ENCODE peak calls at places on chromosome 9, in four cellular contexts. O, B, L and A are unnamed samples.

GRCh38 chr9:4604678-4605095 is 57.4 kb upstream of the PLPP6 start:
- DNase-seq in O (peak), B (peak), L (peak), A (peak)

GRCh38 chr9:137423810-137424291 is 658 bp downstream of the NOXA1 start:
- DNase-seq in O (no peak), B (peak), L (peak), A (no peak)

GRCh38 chr9:84839538-84839937 is 170.0 kb downstream of the NTRK2 start:
- DNase-seq in O (no peak), B (no peak), L (no peak), A (no peak)

GRCh38 chr9:136200424-136200823 is 4.5 kb downstream of the LHX3 start:
- DNase-seq in O (no peak), B (no peak), L (no peak), A (no peak)

GRCh38 chr9:77449177-77450092 is 198.7 kb downstream of the GNA14 start:
- DNase-seq in O (no peak), B (no peak), L (no peak), A (no peak)

GRCh38 chr9:87080512-87081225 is 133.4 kb upstream of the GAS1 start:
- DNase-seq in O (no peak), B (no peak), L (no peak), A (no peak)

GRCh38 chr9:107969727-107970126 is 480.2 kb upstream of the KLF4 start:
- DNase-seq in O (no peak), B (no peak), L (no peak), A (no peak)

GRCh38 chr9:115691097-115691496 is 462.5 kb upstream of the PAPPA start:
- DNase-seq in O (no peak), B (no peak), L (no peak), A (no peak)

GRCh38 chr9:12880406-12881016 is 105.7 kb downstream of the LURAP1L start:
- DNase-seq in O (no peak), B (no peak), L (no peak), A (no peak)

GRCh38 chr9:6557883-6558282 is 87.6 kb downstream of the GLDC start:
- DNase-seq in O (no peak), B (no peak), L (no peak), A (no peak)

GRCh38 chr9:5559659-5560058 is 49.3 kb downstream of the PDCD1LG2 start:
- DNase-seq in O (no peak), B (no peak), L (no peak), A (no peak)

GRCh38 chr9:120463765-120464164 is 116.2 kb downstream of the CDK5RAP2 start:
- DNase-seq in O (no peak), B (no peak), L (no peak), A (no peak)

GRCh38 chr9:110623462-110624025 is 44.0 kb upstream of the SVEP1 start:
- DNase-seq in O (peak), B (no peak), L (peak), A (peak)
- TF ChIP-seq ELF4 in O (no peak), B (no peak), L (no peak), A (no peak)

DNA sequence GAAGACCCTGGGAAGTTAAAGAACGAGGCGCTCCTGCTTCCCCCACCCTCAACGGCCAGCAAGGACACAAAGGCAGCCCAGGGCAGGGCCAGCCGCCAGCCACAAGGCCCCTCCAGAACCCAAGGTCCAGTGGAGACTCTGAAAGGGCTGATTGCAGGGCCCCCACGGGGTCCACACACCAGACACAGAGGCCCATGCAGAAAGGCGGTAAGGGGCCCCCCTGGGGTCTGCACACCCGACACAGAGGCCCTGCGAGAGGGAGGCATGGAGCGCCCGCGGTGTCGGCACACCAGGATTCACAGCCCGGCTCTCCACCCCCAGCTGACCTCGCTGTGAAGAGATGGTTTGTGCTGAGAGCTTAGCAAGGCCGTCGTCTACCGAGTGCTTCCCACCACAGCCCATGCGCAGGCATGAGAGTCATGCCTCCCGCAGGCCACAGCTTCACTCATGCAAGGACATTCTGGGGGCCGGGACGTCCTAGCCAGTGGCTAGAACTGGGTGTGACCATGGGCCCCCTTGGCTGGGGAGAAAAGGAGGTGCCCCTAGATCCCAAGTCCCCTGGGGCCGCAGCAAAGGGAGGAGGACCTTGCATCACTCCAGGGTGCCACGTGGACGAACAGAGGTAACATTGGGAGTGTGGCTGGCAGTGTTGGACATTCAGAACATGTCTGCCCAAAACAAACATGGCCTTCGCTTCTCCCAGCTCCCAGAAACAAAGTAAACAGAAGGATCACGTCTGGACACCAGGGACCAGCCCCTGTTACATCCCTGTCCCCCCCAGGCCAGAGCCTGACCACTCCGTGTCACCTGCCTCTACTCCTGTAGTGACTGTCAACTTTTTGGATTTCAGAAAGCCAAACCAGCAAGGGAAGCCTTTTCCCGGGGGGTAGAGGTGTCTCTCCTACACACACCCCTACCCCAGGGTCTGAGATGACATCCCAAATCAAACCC is 9.8 kb downstream of the BRD3 start:
- DNase-seq in O (no peak), B (no peak), L (no peak), A (peak)
- TF ChIP-seq ELF4 in O (no peak), B (no peak), L (no peak), A (no peak)

DNA sequence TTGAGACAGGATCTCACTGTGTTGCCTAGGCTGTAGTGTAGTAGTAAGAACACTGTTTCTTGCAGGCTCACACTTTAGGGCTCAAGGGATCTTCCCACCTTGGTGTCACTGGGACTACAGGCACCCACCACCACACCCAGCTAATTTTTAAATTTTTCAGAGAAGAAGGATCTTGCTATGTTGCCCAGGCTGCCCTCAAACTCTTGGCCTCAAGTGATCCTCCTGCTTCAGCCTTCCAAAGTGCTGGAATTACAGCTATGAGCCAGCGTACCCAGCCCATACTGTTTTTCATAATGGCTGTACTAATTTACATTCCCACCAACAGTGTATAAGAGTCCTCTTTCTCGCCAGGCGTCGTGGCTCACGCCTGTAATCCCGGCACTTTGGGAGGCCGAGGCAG is 5.1 kb downstream of the STX17 start:
- DNase-seq in O (no peak), B (no peak), L (no peak), A (no peak)
- TF ChIP-seq ELF4 in O (no peak), B (no peak), L (no peak), A (no peak)

GRCh38 chr9:133406039-133406438 is 11.8 kb downstream of the REXO4 start:
- DNase-seq in O (no peak), B (no peak), L (no peak), A (no peak)
- TF ChIP-seq ELF4 in O (no peak), B (no peak), L (no peak), A (no peak)

GRCh38 chr9:1052119-1052907 is 2.2 kb downstream of the DMRT2 start:
- DNase-seq in O (no peak), B (no peak), L (no peak), A (no peak)

GRCh38 chr9:1055156-1055555 is 5.0 kb downstream of the DMRT2 start:
- DNase-seq in O (no peak), B (no peak), L (no peak), A (no peak)

GRCh38 chr9:1052908-1053590 is 2.9 kb downstream of the DMRT2 start:
- DNase-seq in O (no peak), B (no peak), L (no peak), A (no peak)

GRCh38 chr9:1051286-1052118 is 1.3 kb downstream of the DMRT2 start:
- DNase-seq in O (peak), B (peak), L (no peak), A (no peak)

DNA sequence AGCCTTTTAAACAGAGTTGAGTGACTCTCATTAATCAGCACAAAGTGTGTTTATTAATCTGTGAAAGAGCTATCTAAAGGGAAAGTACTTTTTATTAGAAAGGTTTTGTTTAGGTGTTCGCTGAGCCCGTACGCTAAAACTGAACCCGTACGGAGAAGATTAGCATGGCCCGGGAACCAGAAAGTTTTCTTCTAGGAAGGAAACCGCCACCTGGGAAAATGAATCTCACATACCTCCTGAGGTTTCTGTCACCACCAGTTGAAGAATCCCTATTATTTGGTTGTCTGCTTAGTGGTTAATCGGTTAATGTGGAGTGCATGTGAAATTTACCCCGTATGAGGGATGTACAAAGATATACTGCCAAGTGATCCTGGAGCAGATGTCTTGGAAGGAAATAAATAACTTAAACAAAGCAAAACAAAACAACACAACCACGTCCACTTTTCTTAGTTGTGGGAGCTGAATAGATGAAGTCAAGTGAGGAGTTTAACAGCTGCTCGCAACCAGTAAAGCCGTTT is 3.8 kb downstream of the DMRT2 start:
- DNase-seq in O (no peak), B (no peak), L (no peak), A (no peak)
- TF ChIP-seq ELF4 in O (no peak), B (no peak), L (no peak), A (no peak)

GRCh38 chr9:117407436-117408022 is 7.3 kb downstream of the ASTN2 start:
- DNase-seq in O (no peak), B (no peak), L (no peak), A (no peak)

GRCh38 chr9:117412006-117412715 is 2.7 kb downstream of the ASTN2 start:
- DNase-seq in O (no peak), B (no peak), L (no peak), A (no peak)

GRCh38 chr9:117405950-117406705 is 8.7 kb downstream of the ASTN2 start:
- DNase-seq in O (no peak), B (no peak), L (no peak), A (no peak)

GRCh38 chr9:117411547-117411946 is 3.3 kb downstream of the ASTN2 start:
- DNase-seq in O (peak), B (peak), L (peak), A (peak)

GRCh38 chr9:117409321-117409720 is 5.5 kb downstream of the ASTN2 start:
- DNase-seq in O (no peak), B (no peak), L (no peak), A (no peak)
- TF ChIP-seq ELF4 in O (no peak), B (no peak), L (no peak), A (no peak)